ENCODE peak calls at places on chromosomes 5 and 9, in seven cellular contexts. A is stimulated activated naive CD4-positive, alpha-beta T cell; K is choroid plexus epithelial cell; Q is nephron progenitor cell; L is hepatic stellate cell; T is tibial nerve; P is CD8-positive, alpha-beta T cell. I is an unnamed sample.

GRCh38 chr9:100216178-100216787 is 117.2 kb downstream of the INVS start:
- DNase-seq in Q (peak), L (peak), A (no peak), P (peak), K (peak), T (peak), I (peak)

GRCh38 chr5:53099546-53099945 is 10.0 kb downstream of the MOCS2 start:
- DNase-seq in K (peak), Q (no peak), A (no peak), L (no peak), T (no peak), P (no peak), I (no peak)

GRCh38 chr9:124286292-124286931 is 28.7 kb downstream of the NEK6 start:
- DNase-seq in L (peak), A (no peak), K (peak), T (no peak), P (peak), Q (no peak), I (no peak)

GRCh38 chr5:119896851-119897536 is 267.6 kb downstream of the FAM170A start:
- DNase-seq in L (no peak), A (no peak), P (no peak), T (no peak), Q (no peak), K (no peak), I (no peak)

GRCh38 chr5:42889311-42889933 is 77.7 kb upstream of the SELENOP start:
- DNase-seq in Q (peak), P (peak), T (peak), K (peak), A (peak), L (peak), I (peak)

GRCh38 chr9:31302620-31303418 is 1081.6 kb upstream of the ACO1 start:
- DNase-seq in A (no peak), L (no peak), P (no peak), K (no peak), Q (no peak), T (no peak), I (no peak)

GRCh38 chr5:154467655-154468354 is 10.2 kb downstream of the HAND1 start:
- DNase-seq in K (peak), L (peak), T (peak), P (peak), A (peak), Q (peak), I (peak)

GRCh38 chr9:107212613-107213012 is 70.5 kb upstream of the RAD23B start:
- DNase-seq in T (no peak), A (no peak), K (no peak), Q (no peak), P (no peak), L (no peak), I (no peak)

GRCh38 chr5:141811287-141812155 is 66.7 kb downstream of the PCDH1 start:
- DNase-seq in T (no peak), P (peak), Q (peak), A (no peak), K (no peak), L (peak), I (peak)

GRCh38 chr5:558871-559503 is 34.7 kb upstream of the SLC9A3 start:
- DNase-seq in L (no peak), T (no peak), A (no peak), Q (no peak), P (no peak), K (no peak), I (no peak)

GRCh38 chr5:38556115-38556598 is 289 bp downstream of the LIFR start:
- DNase-seq in A (no peak), Q (no peak), L (no peak), K (no peak), P (no peak), T (no peak), I (peak)